ENCODE peak calls at places on chromosomes 11 and 22, in nine cellular contexts. One of them, this sample, is unnamed.

GRCh38 chr11:43756575-43756974 is 76.0 kb downstream of the HSD17B12 start:
- DNase-seq in Caco-2: no peak
- DNase-seq in breast epithelium: no peak
- DNase-seq in heart left ventricle: no peak
- DNase-seq in GM23248: peak
- DNase-seq in AG10803: peak
- DNase-seq in esophagus squamous epithelium: no peak
- DNase-seq in thoracic aorta: no peak
- DNase-seq in astrocyte of the spinal cord: peak
- DNase-seq in this sample: peak

GRCh38 chr11:72280726-72281315 is 36.8 kb upstream of the PHOX2A start:
- DNase-seq in Caco-2: no peak
- DNase-seq in breast epithelium: no peak
- DNase-seq in heart left ventricle: no peak
- DNase-seq in GM23248: no peak
- DNase-seq in AG10803: no peak
- DNase-seq in esophagus squamous epithelium: no peak
- DNase-seq in thoracic aorta: no peak
- DNase-seq in astrocyte of the spinal cord: no peak
- DNase-seq in this sample: no peak

GRCh38 chr11:72446929-72447753 is 12.8 kb upstream of the CLPB start:
- DNase-seq in Caco-2: peak
- DNase-seq in breast epithelium: no peak
- DNase-seq in heart left ventricle: no peak
- DNase-seq in GM23248: peak
- DNase-seq in AG10803: peak
- DNase-seq in esophagus squamous epithelium: no peak
- DNase-seq in thoracic aorta: no peak
- DNase-seq in astrocyte of the spinal cord: peak
- DNase-seq in this sample: peak

GRCh38 chr11:18248561-18248960 is at the start of gene SAA2:
- DNase-seq in Caco-2: no peak
- DNase-seq in breast epithelium: peak
- DNase-seq in heart left ventricle: no peak
- DNase-seq in GM23248: no peak
- DNase-seq in AG10803: peak
- DNase-seq in esophagus squamous epithelium: no peak
- DNase-seq in thoracic aorta: no peak
- DNase-seq in astrocyte of the spinal cord: no peak
- DNase-seq in this sample: no peak

GRCh38 chr22:46657996-46658947 is 38.1 kb downstream of the GRAMD4 start:
- DNase-seq in Caco-2: no peak
- DNase-seq in breast epithelium: no peak
- DNase-seq in heart left ventricle: no peak
- DNase-seq in GM23248: no peak
- DNase-seq in AG10803: no peak
- DNase-seq in esophagus squamous epithelium: no peak
- DNase-seq in thoracic aorta: no peak
- DNase-seq in astrocyte of the spinal cord: no peak
- DNase-seq in this sample: no peak

GRCh38 chr11:76702378-76703128 is 32.0 kb upstream of the LRRC32 start:
- DNase-seq in Caco-2: no peak
- DNase-seq in breast epithelium: no peak
- DNase-seq in heart left ventricle: no peak
- DNase-seq in GM23248: peak
- DNase-seq in AG10803: no peak
- DNase-seq in esophagus squamous epithelium: no peak
- DNase-seq in thoracic aorta: no peak
- DNase-seq in astrocyte of the spinal cord: no peak
- DNase-seq in this sample: peak

GRCh38 chr22:41445171-41446056 is 1.2 kb downstream of the TOB2 start:
- DNase-seq in Caco-2: no peak
- DNase-seq in breast epithelium: no peak
- DNase-seq in heart left ventricle: peak
- DNase-seq in GM23248: peak
- DNase-seq in AG10803: no peak
- DNase-seq in esophagus squamous epithelium: no peak
- DNase-seq in thoracic aorta: no peak
- DNase-seq in astrocyte of the spinal cord: peak
- DNase-seq in this sample: no peak

GRCh38 chr11:97325693-97326092 is 935.9 kb downstream of the JRKL start:
- DNase-seq in Caco-2: peak
- DNase-seq in breast epithelium: no peak
- DNase-seq in heart left ventricle: no peak
- DNase-seq in GM23248: no peak
- DNase-seq in AG10803: no peak
- DNase-seq in esophagus squamous epithelium: no peak
- DNase-seq in thoracic aorta: no peak
- DNase-seq in astrocyte of the spinal cord: no peak
- DNase-seq in this sample: no peak

GRCh38 chr11:110795124-110795624 is 82.9 kb upstream of the ARHGAP20 start:
- DNase-seq in Caco-2: no peak
- DNase-seq in breast epithelium: no peak
- DNase-seq in heart left ventricle: no peak
- DNase-seq in GM23248: no peak
- DNase-seq in AG10803: no peak
- DNase-seq in esophagus squamous epithelium: no peak
- DNase-seq in thoracic aorta: no peak
- DNase-seq in astrocyte of the spinal cord: no peak
- DNase-seq in this sample: no peak

GRCh38 chr11:13098067-13098466 is 89.0 kb downstream of the RASSF10 start:
- DNase-seq in Caco-2: no peak
- DNase-seq in breast epithelium: peak
- DNase-seq in heart left ventricle: no peak
- DNase-seq in GM23248: peak
- DNase-seq in AG10803: no peak
- DNase-seq in esophagus squamous epithelium: no peak
- DNase-seq in thoracic aorta: no peak
- DNase-seq in astrocyte of the spinal cord: no peak
- DNase-seq in this sample: no peak

GRCh38 chr11:78351979-78352731 is 65.5 kb downstream of the GAB2 start:
- DNase-seq in Caco-2: no peak
- DNase-seq in breast epithelium: no peak
- DNase-seq in heart left ventricle: no peak
- DNase-seq in GM23248: no peak
- DNase-seq in AG10803: no peak
- DNase-seq in esophagus squamous epithelium: no peak
- DNase-seq in thoracic aorta: no peak
- DNase-seq in astrocyte of the spinal cord: peak
- DNase-seq in this sample: no peak

GRCh38 chr11:45444796-45445195 is 158.7 kb upstream of the SYT13 start:
- DNase-seq in Caco-2: no peak
- DNase-seq in breast epithelium: no peak
- DNase-seq in heart left ventricle: no peak
- DNase-seq in GM23248: no peak
- DNase-seq in AG10803: no peak
- DNase-seq in esophagus squamous epithelium: no peak
- DNase-seq in thoracic aorta: no peak
- DNase-seq in astrocyte of the spinal cord: no peak
- DNase-seq in this sample: no peak

GRCh38 chr22:31275576-31275975 is 16.7 kb downstream of the PIK3IP1 start:
- DNase-seq in Caco-2: no peak
- DNase-seq in breast epithelium: no peak
- DNase-seq in heart left ventricle: no peak
- DNase-seq in GM23248: no peak
- DNase-seq in AG10803: no peak
- DNase-seq in esophagus squamous epithelium: no peak
- DNase-seq in thoracic aorta: no peak
- DNase-seq in astrocyte of the spinal cord: no peak
- DNase-seq in this sample: no peak

GRCh38 chr22:37639070-37639760 is at the start of gene SH3BP1:
- DNase-seq in Caco-2: peak
- DNase-seq in breast epithelium: no peak
- DNase-seq in heart left ventricle: peak
- DNase-seq in GM23248: peak
- DNase-seq in AG10803: peak
- DNase-seq in esophagus squamous epithelium: no peak
- DNase-seq in thoracic aorta: no peak
- DNase-seq in astrocyte of the spinal cord: no peak
- DNase-seq in this sample: no peak

GRCh38 chr11:57277845-57278720 is 41.0 kb upstream of the APLNR start:
- DNase-seq in Caco-2: peak
- DNase-seq in breast epithelium: peak
- DNase-seq in heart left ventricle: peak
- DNase-seq in GM23248: peak
- DNase-seq in AG10803: peak
- DNase-seq in esophagus squamous epithelium: no peak
- DNase-seq in thoracic aorta: peak
- DNase-seq in astrocyte of the spinal cord: peak
- DNase-seq in this sample: peak

DNA sequence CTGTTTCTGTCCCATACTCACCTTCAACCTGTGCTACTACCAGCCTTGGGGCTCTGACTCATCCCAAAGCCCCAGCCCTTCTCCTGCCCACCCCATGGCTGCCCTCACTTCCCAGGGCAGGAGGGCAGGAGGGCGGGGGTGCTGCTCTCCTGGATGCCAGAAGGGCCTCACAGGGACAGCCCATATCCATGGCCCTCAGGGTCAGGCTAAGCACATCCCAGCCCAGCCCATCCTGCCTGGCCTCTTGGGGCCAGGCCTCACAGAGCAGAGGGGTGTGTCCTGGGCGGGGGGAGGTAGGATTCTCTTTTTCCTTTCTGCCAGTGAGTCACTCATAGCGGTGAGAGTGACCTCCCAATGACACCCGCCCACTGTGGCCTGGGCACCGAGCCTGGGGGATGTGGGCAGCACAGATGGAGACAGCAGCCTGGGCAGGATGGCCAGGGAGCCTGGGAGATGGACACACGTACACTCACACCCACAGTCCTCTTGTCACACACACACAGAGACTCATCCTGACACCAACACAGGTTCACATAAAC is 2.4 kb downstream of the LTBP3 start:
- DNase-seq in Caco-2: peak
- DNase-seq in breast epithelium: peak
- DNase-seq in heart left ventricle: peak
- DNase-seq in GM23248: peak
- DNase-seq in AG10803: peak
- DNase-seq in esophagus squamous epithelium: no peak
- DNase-seq in thoracic aorta: peak
- DNase-seq in astrocyte of the spinal cord: peak
- DNase-seq in this sample: peak
- H3K4me3 ChIP-seq in Caco-2: no peak
- H3K4me3 ChIP-seq in breast epithelium: peak
- H3K4me3 ChIP-seq in heart left ventricle: peak
- H3K4me3 ChIP-seq in GM23248: peak
- H3K4me3 ChIP-seq in AG10803: peak
- H3K4me3 ChIP-seq in esophagus squamous epithelium: no peak
- H3K4me3 ChIP-seq in thoracic aorta: peak
- H3K4me3 ChIP-seq in astrocyte of the spinal cord: peak
- H3K4me3 ChIP-seq in this sample: no peak

DNA sequence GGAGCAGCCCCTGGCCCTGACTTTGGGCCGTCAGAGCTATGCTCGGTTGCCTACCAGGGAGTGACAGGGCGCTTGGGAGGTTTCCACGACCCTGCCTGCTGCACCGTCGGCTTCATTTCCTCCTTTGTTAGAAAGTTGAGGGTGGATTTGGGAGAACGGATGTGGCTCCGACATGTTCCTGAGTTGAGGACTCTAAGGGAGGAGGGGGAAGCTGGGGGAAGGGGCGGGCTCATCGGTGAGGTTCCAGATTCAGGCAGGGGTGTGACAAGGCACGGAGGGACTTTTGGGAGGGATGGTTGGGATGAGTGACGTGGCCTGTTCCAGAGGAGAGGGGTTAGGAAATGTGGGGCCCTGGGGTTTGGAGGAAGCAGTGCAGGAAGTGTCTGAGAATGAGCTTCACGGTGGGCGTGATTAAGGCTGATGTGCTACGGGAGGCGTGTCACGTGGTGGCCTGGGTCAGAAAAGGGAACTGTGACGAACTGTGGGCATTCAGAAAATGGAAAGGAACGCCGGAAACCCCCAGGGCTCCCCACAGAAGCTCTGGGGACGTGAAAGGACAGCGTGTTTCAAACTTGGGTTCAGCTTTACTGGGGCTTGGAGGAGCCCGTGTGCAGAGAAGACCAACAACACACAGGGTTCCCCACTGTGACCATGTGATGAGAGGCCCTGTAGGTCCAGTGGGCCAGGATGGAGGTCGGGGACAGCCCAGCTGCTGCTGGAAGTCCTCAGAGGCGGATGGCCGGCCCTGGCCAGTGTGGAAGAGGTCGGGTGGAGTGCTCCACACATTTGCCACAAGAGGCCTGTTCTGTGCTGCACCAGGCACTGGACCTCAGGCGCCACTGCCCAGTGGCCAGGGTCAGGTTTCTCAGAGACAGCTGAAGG is 2.8 kb downstream of the PARVB start:
- DNase-seq in Caco-2: no peak
- DNase-seq in breast epithelium: peak
- DNase-seq in heart left ventricle: peak
- DNase-seq in GM23248: peak
- DNase-seq in AG10803: peak
- DNase-seq in esophagus squamous epithelium: peak
- DNase-seq in thoracic aorta: peak
- DNase-seq in astrocyte of the spinal cord: peak
- DNase-seq in this sample: peak
- H3K4me3 ChIP-seq in Caco-2: no peak
- H3K4me3 ChIP-seq in breast epithelium: peak
- H3K4me3 ChIP-seq in heart left ventricle: peak
- H3K4me3 ChIP-seq in GM23248: peak
- H3K4me3 ChIP-seq in AG10803: peak
- H3K4me3 ChIP-seq in esophagus squamous epithelium: no peak
- H3K4me3 ChIP-seq in thoracic aorta: peak
- H3K4me3 ChIP-seq in astrocyte of the spinal cord: no peak
- H3K4me3 ChIP-seq in this sample: no peak

DNA sequence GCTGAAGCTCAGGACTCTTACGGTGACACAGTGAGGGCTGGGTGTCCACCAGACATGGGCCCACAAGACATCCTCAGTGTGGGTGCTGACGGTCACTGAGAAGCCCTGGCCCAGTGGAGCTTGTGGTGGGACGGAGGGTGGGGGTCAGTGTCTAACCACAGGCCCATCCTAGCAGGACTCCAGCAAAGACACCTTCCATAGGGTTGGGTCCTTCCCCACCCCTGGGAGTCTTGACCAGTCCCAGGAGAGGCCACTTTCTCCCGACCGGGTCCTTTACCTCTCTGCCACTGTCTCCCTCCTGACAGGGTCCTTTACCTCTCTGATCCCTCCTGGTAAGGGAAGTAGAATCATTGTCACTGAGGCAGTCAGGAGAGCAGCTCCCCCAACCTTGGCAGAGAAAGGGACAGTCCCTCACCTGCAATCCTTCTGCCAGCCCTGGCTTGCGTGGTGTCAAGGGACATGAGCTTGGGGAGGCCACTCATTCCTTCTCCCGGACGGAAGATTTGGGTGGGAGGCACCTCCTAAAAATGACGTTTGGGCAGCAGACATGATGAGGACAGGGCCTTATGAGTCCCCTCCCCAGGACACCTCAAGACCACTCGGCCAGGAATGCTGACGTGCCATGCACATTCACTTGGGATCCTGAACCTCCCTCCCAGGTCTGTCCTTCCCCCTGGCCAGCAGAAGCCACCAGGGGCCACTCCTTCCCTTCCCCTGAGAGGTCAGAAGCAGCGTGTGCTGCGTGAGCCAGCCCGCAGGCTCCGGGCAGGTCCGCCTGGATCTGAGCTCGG is 91.5 kb upstream of the FGF3 start:
- DNase-seq in Caco-2: no peak
- DNase-seq in breast epithelium: no peak
- DNase-seq in heart left ventricle: no peak
- DNase-seq in GM23248: no peak
- DNase-seq in AG10803: no peak
- DNase-seq in esophagus squamous epithelium: no peak
- DNase-seq in thoracic aorta: no peak
- DNase-seq in astrocyte of the spinal cord: no peak
- DNase-seq in this sample: no peak
- H3K4me3 ChIP-seq in Caco-2: no peak
- H3K4me3 ChIP-seq in breast epithelium: peak
- H3K4me3 ChIP-seq in heart left ventricle: no peak
- H3K4me3 ChIP-seq in GM23248: no peak
- H3K4me3 ChIP-seq in AG10803: no peak
- H3K4me3 ChIP-seq in esophagus squamous epithelium: no peak
- H3K4me3 ChIP-seq in thoracic aorta: peak
- H3K4me3 ChIP-seq in astrocyte of the spinal cord: no peak
- H3K4me3 ChIP-seq in this sample: no peak

GRCh38 chr11:133531450-133531849 is 851 bp downstream of the OPCML start:
- DNase-seq in Caco-2: no peak
- DNase-seq in breast epithelium: no peak
- DNase-seq in heart left ventricle: no peak
- DNase-seq in GM23248: no peak
- DNase-seq in AG10803: no peak
- DNase-seq in esophagus squamous epithelium: no peak
- DNase-seq in thoracic aorta: no peak
- DNase-seq in astrocyte of the spinal cord: no peak
- DNase-seq in this sample: no peak
- H3K4me3 ChIP-seq in Caco-2: no peak
- H3K4me3 ChIP-seq in breast epithelium: no peak
- H3K4me3 ChIP-seq in heart left ventricle: no peak
- H3K4me3 ChIP-seq in GM23248: no peak
- H3K4me3 ChIP-seq in AG10803: no peak
- H3K4me3 ChIP-seq in esophagus squamous epithelium: no peak
- H3K4me3 ChIP-seq in thoracic aorta: no peak
- H3K4me3 ChIP-seq in astrocyte of the spinal cord: no peak
- H3K4me3 ChIP-seq in this sample: no peak